ENCODE peak calls at places on chromosomes 13 and 19, in eight cellular contexts. P, Z, V, M, I, X, Q and L are unnamed samples.

GRCh38 chr13:92547256-92547655 is 679.4 kb upstream of the GPC6 start:
- DNase-seq in P (no peak), X (no peak), Q (no peak), Z (no peak), M (no peak), V (no peak), I (no peak), L (no peak)

GRCh38 chr13:48400820-48401219 is 12.1 kb downstream of the LPAR6 start:
- DNase-seq in X (no peak), V (no peak), P (peak), Q (no peak), M (no peak), Z (no peak), I (no peak), L (no peak)

GRCh38 chr13:33280923-33281322 is 4.6 kb downstream of the STARD13 start:
- DNase-seq in M (no peak), V (no peak), X (no peak), Q (no peak), Z (no peak), P (no peak), I (no peak), L (no peak)

GRCh38 chr13:92649140-92649813 is 577.3 kb upstream of the GPC6 start:
- DNase-seq in I (no peak), V (no peak), X (no peak), Z (no peak), Q (no peak), M (no peak), P (no peak), L (no peak)

GRCh38 chr13:48294670-48295069 is 8.9 kb upstream of the RB1 start:
- DNase-seq in X (no peak), M (no peak), Z (no peak), Q (no peak), I (no peak), P (no peak), V (no peak), L (no peak)

GRCh38 chr19:5434970-5435641 is 20.1 kb upstream of the ZNRF4 start:
- DNase-seq in P (no peak), I (no peak), M (peak), X (no peak), Z (no peak), V (no peak), Q (no peak), L (no peak)

GRCh38 chr19:40225440-40226305 is 816 bp downstream of the CCNP start:
- DNase-seq in M (no peak), Z (no peak), X (no peak), Q (no peak), I (no peak), P (no peak), V (no peak), L (no peak)

GRCh38 chr13:41700790-41701310 is 243.5 kb downstream of the RGCC start:
- DNase-seq in Q (peak), I (no peak), Z (no peak), M (no peak), P (no peak), V (no peak), X (no peak), L (no peak)

GRCh38 chr13:52995946-52996345 is 32.7 kb upstream of the OLFM4 start:
- DNase-seq in P (no peak), Z (no peak), M (no peak), V (no peak), I (no peak), X (no peak), Q (no peak), L (no peak)

GRCh38 chr19:42247631-42248199 is 5.3 kb upstream of the GSK3A start:
- DNase-seq in M (no peak), V (no peak), Q (no peak), P (no peak), Z (no peak), X (no peak), I (no peak), L (no peak)

GRCh38 chr19:42248270-42249148 is 6.1 kb upstream of the GSK3A start:
- DNase-seq in I (no peak), V (no peak), M (no peak), Z (no peak), Q (no peak), P (no peak), X (no peak), L (no peak)

GRCh38 chr19:42246143-42246868 is 3.9 kb upstream of the GSK3A start:
- DNase-seq in M (no peak), X (peak), V (no peak), I (peak), P (no peak), Q (peak), Z (peak), L (no peak)

GRCh38 chr19:42249149-42249750 is 5.7 kb downstream of the ERF start:
- DNase-seq in X (no peak), Q (no peak), M (no peak), P (no peak), V (no peak), I (no peak), Z (no peak), L (no peak)

DNA sequence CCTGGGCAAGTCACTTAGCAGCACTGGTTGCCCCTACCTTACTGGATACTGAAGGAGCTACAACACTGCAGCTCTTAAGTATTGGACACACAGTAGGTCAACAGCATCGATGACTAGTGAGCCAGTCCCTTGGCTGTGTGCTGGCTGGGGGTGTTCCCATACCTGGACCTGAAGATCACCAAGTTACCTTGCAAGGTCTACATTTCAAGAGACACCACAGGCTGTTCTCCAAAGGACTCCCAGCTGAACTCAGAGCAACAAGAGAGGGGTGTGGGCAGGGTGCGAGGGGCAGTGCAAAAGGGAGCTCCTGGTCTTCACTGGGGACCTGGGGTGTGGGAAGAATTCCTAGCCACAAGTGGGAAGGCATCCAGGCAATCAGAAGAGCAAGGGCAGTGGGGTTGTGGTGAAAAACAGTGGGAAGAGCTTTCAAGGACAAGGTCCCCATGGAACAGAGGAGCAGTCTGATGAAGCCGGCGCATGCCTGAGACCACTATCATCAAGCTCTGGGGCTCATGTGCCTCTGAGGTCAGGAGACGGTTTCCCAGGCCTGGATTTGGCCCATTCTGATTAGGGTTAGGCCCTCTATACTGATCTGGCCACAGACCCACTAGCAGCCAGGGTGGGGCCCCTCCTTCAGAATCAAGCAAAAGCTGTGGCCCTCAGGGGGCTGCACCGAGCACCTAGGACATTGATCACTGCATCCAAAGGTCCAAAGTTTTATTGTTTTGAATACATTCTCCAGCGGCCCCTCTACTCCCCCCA is 4.6 kb upstream of the GSK3A start:
- DNase-seq in Z (peak), I (no peak), Q (no peak), P (no peak), V (no peak), M (no peak), X (no peak), L (no peak)
- TF ChIP-seq POLR2AphosphoS5 in Z (no peak), I (no peak), Q (peak), P (no peak), V (no peak), M (no peak), X (no peak), L (no peak)

DNA sequence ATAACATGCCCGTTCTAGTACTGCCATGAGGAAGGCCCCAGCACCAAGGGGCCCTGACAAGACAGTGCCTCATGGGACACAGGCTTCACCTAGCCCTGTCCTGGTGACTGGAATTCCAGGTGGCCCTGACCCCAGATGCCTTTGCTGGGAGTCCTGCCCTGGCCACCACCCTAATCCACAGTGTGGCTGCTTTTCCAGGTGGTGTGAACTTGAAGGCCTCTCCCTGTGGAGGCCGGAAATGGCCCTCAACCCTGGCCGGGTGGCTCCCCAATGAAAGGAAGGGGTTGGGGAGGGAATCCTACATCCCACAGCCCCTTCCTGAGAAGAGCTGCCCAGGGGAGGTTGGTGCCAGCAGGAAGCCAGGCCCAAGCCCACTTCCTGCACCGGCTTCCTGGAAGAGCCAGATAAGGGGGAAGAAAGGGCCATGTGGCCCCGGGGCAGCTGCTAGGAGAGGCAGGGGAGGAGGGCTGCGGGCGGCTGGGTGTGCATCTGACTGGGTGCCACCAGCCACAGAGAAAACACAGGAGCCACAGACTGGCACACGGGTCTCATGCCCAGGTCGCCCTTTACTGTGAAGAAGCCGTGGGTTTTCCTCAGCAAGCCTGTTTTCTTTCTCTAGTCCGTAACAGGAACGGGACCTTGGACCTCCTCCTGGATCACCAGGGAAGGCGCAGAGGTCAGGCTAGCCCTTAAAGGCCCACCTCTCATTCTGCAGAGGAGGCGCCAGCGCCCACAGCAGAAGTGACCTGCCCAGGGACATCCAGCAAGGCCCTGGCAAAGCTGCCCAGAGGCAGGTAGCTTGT is 4.7 kb downstream of the LSM4 start:
- DNase-seq in Q (peak), X (peak), Z (no peak), V (no peak), I (peak), M (no peak), P (no peak), L (no peak)
- TF ChIP-seq POLR2AphosphoS5 in Q (no peak), X (no peak), Z (peak), V (no peak), I (peak), M (no peak), P (no peak), L (no peak)

DNA sequence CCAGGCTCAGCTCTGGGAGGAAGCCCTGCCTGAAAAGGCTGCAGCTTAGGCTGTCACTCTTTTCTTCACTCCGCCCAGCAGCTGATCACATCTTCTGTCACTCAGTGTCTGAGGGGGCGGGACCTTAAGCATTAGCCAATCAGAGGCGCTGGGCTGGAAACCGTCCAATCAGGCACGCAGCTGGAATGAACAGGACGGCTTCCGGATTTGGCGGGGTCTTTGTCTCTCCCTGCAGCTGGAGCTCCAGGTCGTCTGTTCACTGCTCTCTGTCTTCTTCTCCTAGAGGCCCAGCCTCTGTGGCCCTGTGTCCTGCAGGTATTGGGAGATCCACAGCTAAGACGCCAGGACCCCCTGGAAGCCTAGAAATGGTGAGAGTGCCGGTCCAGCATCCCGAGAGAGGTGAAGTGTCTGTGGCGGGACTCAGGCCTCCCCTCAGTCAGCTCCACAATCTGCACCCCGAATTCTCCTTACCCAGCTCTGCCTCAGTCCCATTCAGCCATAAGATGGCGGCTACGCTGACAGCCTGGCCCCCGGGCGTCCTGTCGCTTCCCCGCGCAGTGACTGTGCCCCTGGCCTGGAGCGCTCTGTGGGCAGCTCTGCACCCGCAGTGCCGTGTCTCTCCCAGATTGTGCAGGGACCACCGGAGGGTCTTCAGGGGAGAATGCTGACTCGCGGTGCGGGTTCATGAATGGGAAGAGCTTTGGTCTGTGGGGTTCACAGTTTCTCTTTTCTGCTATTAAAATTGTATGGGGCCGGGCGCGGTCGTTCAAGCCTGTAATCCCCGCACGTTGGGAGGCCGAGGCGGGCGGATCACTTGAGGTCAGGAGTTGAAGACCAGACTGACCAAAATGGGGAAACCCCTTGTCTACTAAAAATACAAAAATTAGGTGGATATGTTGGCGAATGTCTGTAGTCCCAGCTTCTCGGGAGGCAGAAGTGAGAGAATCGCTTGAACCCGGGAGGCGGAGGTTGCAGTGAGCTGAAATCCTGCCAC is at the start of gene ZNF66:
- DNase-seq in Z (peak), I (peak), P (peak), X (peak), Q (peak), V (peak), M (no peak), L (peak)
- TF ChIP-seq POLR2AphosphoS5 in Z (peak), I (peak), P (peak), X (peak), Q (peak), V (peak), M (no peak), L (peak)

DNA sequence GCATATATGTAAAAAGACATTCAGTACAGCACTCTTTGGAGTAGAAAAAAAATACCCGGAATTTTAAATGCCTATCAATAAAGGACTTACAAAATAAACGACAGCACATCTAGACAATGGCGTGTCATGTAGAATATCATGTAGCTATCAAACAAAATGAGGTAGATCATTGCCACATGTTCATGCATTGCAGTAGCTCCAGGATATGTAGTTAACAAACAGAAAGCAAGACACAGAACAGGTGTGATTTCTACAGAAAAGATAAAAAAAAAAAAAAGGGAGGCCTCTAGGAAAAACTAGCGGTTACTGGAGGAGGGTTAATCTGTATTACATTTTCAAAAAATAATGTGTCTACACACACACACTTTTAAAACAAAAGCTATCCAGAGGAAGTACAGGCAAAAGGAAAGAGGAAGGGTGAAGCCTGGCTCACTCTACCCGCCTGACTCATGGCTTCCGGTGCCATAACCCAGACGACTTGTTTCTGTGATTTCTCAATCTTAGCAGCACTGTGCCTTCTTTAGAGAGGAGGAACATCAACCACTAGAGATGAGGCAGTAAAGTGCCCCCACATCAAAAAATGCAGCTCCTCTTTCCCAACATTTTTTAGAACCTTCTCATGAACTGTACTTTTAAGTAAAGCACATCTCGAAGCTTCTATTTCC is 6.9 kb downstream of the KCTD12 start:
- DNase-seq in Q (peak), Z (no peak), X (peak), V (peak), I (peak), P (peak), M (no peak), L (peak)
- TF ChIP-seq POLR2AphosphoS5 in Q (peak), Z (peak), X (peak), V (peak), I (peak), P (no peak), M (no peak), L (peak)

GRCh38 chr13:99378985-99379734 is 72.0 kb upstream of the GPR183 start:
- DNase-seq in P (no peak), I (no peak), V (no peak), M (no peak), Z (no peak), Q (no peak), X (no peak), L (no peak)

GRCh38 chr13:99379856-99380255 is 72.7 kb upstream of the GPR183 start:
- DNase-seq in Q (no peak), X (no peak), M (no peak), V (no peak), P (no peak), I (no peak), Z (no peak), L (no peak)

GRCh38 chr13:99380402-99380801 is 73.2 kb upstream of the GPR183 start:
- DNase-seq in M (no peak), I (no peak), V (no peak), Q (no peak), Z (no peak), X (no peak), P (no peak), L (no peak)

GRCh38 chr13:99382428-99383133 is 75.4 kb upstream of the GPR183 start:
- DNase-seq in I (no peak), P (no peak), V (no peak), Z (no peak), X (peak), M (no peak), Q (no peak), L (no peak)

GRCh38 chr13:99380921-99381645 is 73.9 kb upstream of the GPR183 start:
- DNase-seq in I (no peak), Q (no peak), X (no peak), M (no peak), Z (no peak), V (no peak), P (peak), L (no peak)
- TF ChIP-seq POLR2AphosphoS5 in I (no peak), Q (no peak), X (no peak), M (no peak), Z (no peak), V (no peak), P (peak), L (no peak)